ENCODE peak calls at places on chromosomes 1 and 21, in nine cellular contexts. One of them, this sample, is unnamed.

GRCh38 chr1:90335566-90335965 is 340.7 kb downstream of the ZNF326 start:
- DNase-seq in K562: no peak
- DNase-seq in stomach: no peak
- DNase-seq in HepG2: no peak
- DNase-seq in tibial nerve: no peak
- DNase-seq in esophagus muscularis mucosa: no peak
- DNase-seq in ovary: no peak
- DNase-seq in H1: no peak
- DNase-seq in A549: no peak
- DNase-seq in this sample: no peak

GRCh38 chr1:39109653-39110052 is 83.5 kb downstream of the NDUFS5 start:
- DNase-seq in K562: no peak
- DNase-seq in A549: no peak
- DNase-seq in H1: no peak
- DNase-seq in HepG2: no peak
- DNase-seq in stomach: no peak
- DNase-seq in esophagus muscularis mucosa: no peak
- DNase-seq in ovary: no peak
- DNase-seq in tibial nerve: no peak
- DNase-seq in this sample: no peak

GRCh38 chr1:4075436-4076225 is 175.6 kb upstream of the C1orf174 start:
- DNase-seq in tibial nerve: no peak
- DNase-seq in HepG2: no peak
- DNase-seq in ovary: no peak
- DNase-seq in H1: no peak
- DNase-seq in A549: no peak
- DNase-seq in K562: no peak
- DNase-seq in esophagus muscularis mucosa: no peak
- DNase-seq in stomach: peak; percentile 4
- DNase-seq in this sample: peak; percentile 29

GRCh38 chr21:28375708-28376385 is 616.8 kb downstream of the LTN1 start:
- DNase-seq in esophagus muscularis mucosa: no peak
- DNase-seq in tibial nerve: no peak
- DNase-seq in A549: no peak
- DNase-seq in stomach: no peak
- DNase-seq in HepG2: no peak
- DNase-seq in K562: no peak
- DNase-seq in H1: no peak
- DNase-seq in ovary: no peak
- DNase-seq in this sample: no peak

GRCh38 chr1:85449356-85449755 is 15.6 kb downstream of the DDAH1 start:
- DNase-seq in tibial nerve: no peak
- DNase-seq in ovary: no peak
- DNase-seq in H1: no peak
- DNase-seq in A549: no peak
- DNase-seq in HepG2: no peak
- DNase-seq in esophagus muscularis mucosa: no peak
- DNase-seq in K562: no peak
- DNase-seq in stomach: no peak
- DNase-seq in this sample: no peak

GRCh38 chr1:77467741-77468140 is 185.9 kb downstream of the AK5 start:
- DNase-seq in ovary: no peak
- DNase-seq in esophagus muscularis mucosa: no peak
- DNase-seq in K562: no peak
- DNase-seq in A549: no peak
- DNase-seq in stomach: no peak
- DNase-seq in HepG2: no peak
- DNase-seq in H1: no peak
- DNase-seq in tibial nerve: no peak
- DNase-seq in this sample: no peak

GRCh38 chr21:46077674-46078101 is 20.2 kb upstream of the COL6A2 start:
- DNase-seq in K562: no peak
- DNase-seq in ovary: no peak
- DNase-seq in HepG2: no peak
- DNase-seq in H1: no peak
- DNase-seq in tibial nerve: no peak
- DNase-seq in stomach: peak; percentile 19
- DNase-seq in esophagus muscularis mucosa: peak; percentile 79
- DNase-seq in A549: no peak
- DNase-seq in this sample: peak; percentile 60

GRCh38 chr1:218369688-218370511 is 24.8 kb downstream of the TGFB2 start:
- DNase-seq in stomach: no peak
- DNase-seq in esophagus muscularis mucosa: no peak
- DNase-seq in ovary: no peak
- DNase-seq in HepG2: no peak
- DNase-seq in tibial nerve: no peak
- DNase-seq in K562: no peak
- DNase-seq in H1: no peak
- DNase-seq in A549: no peak
- DNase-seq in this sample: no peak

GRCh38 chr1:96253281-96254035 is 468.1 kb upstream of the PTBP2 start:
- DNase-seq in ovary: no peak
- DNase-seq in A549: no peak
- DNase-seq in esophagus muscularis mucosa: no peak
- DNase-seq in tibial nerve: no peak
- DNase-seq in H1: no peak
- DNase-seq in stomach: no peak
- DNase-seq in K562: no peak
- DNase-seq in HepG2: no peak
- DNase-seq in this sample: no peak

GRCh38 chr1:210625715-210626114 is 297.0 kb downstream of the HHAT start:
- DNase-seq in esophagus muscularis mucosa: no peak
- DNase-seq in HepG2: no peak
- DNase-seq in stomach: no peak
- DNase-seq in A549: no peak
- DNase-seq in tibial nerve: no peak
- DNase-seq in ovary: no peak
- DNase-seq in K562: no peak
- DNase-seq in H1: no peak
- DNase-seq in this sample: no peak

GRCh38 chr21:36904093-36904666 is 62.3 kb downstream of the HLCS start:
- DNase-seq in K562: no peak
- DNase-seq in A549: no peak
- DNase-seq in ovary: no peak
- DNase-seq in stomach: no peak
- DNase-seq in tibial nerve: no peak
- DNase-seq in esophagus muscularis mucosa: no peak
- DNase-seq in HepG2: no peak
- DNase-seq in H1: no peak
- DNase-seq in this sample: no peak

GRCh38 chr21:37800122-37800455 is 116.2 kb downstream of the KCNJ6 start:
- DNase-seq in stomach: no peak
- DNase-seq in HepG2: no peak
- DNase-seq in A549: no peak
- DNase-seq in ovary: no peak
- DNase-seq in H1: no peak
- DNase-seq in K562: no peak
- DNase-seq in esophagus muscularis mucosa: no peak
- DNase-seq in tibial nerve: no peak
- DNase-seq in this sample: no peak

GRCh38 chr1:53340660-53341520 is 13.0 kb upstream of the LRP8 start:
- DNase-seq in H1: no peak
- DNase-seq in HepG2: no peak
- DNase-seq in stomach: peak; percentile 4
- DNase-seq in tibial nerve: no peak
- DNase-seq in A549: no peak
- DNase-seq in esophagus muscularis mucosa: peak; percentile 39
- DNase-seq in K562: no peak
- DNase-seq in ovary: no peak
- DNase-seq in this sample: no peak

GRCh38 chr1:161069201-161069685 is 448 bp downstream of the ARHGAP30 start:
- DNase-seq in K562: no peak
- DNase-seq in tibial nerve: no peak
- DNase-seq in esophagus muscularis mucosa: no peak
- DNase-seq in ovary: no peak
- DNase-seq in HepG2: no peak
- DNase-seq in H1: no peak
- DNase-seq in stomach: no peak
- DNase-seq in A549: no peak
- DNase-seq in this sample: no peak

GRCh38 chr1:98709906-98710305 is 48.4 kb downstream of the SNX7 start:
- DNase-seq in stomach: no peak
- DNase-seq in H1: no peak
- DNase-seq in A549: no peak
- DNase-seq in HepG2: no peak
- DNase-seq in tibial nerve: no peak
- DNase-seq in K562: no peak
- DNase-seq in ovary: no peak
- DNase-seq in esophagus muscularis mucosa: no peak
- DNase-seq in this sample: no peak

DNA sequence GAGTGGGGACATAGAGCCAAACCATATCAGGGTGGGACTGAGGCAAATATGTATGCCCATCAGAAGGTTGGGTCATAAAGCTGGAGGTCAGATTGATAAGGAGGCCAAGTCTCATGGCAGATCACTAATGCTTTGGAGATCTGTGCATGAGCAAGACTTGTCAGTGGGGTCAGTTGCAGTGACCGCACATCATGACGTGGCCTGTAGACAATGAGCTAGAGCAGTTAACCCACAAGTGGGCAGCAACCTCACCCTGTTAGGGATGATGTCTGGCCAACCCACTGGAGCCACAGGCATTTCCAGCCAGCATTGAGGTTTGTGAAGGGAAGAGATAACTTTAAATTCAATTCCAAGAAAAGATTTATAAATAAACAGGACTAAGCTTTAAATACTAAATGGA is 66.7 kb downstream of the XCL1 start:
- DNase-seq in K562: no peak
- DNase-seq in ovary: no peak
- DNase-seq in esophagus muscularis mucosa: no peak
- DNase-seq in A549: no peak
- DNase-seq in tibial nerve: no peak
- DNase-seq in stomach: no peak
- DNase-seq in H1: no peak
- DNase-seq in HepG2: no peak
- DNase-seq in this sample: no peak
- TF ChIP-seq EP300 in K562: no peak
- TF ChIP-seq EP300 in ovary: no peak
- TF ChIP-seq EP300 in esophagus muscularis mucosa: no peak
- TF ChIP-seq EP300 in A549: no peak
- TF ChIP-seq EP300 in tibial nerve: no peak
- TF ChIP-seq EP300 in stomach: no peak
- TF ChIP-seq EP300 in H1: no peak
- TF ChIP-seq EP300 in HepG2: no peak
- TF ChIP-seq EP300 in this sample: no peak

GRCh38 chr1:1511533-1512285 is at the start of gene ATAD3A:
- DNase-seq in stomach: peak; percentile 99
- DNase-seq in tibial nerve: peak; percentile 96
- DNase-seq in A549: peak; percentile 81
- DNase-seq in HepG2: peak; percentile 93
- DNase-seq in esophagus muscularis mucosa: peak; percentile 99
- DNase-seq in K562: peak; percentile 98
- DNase-seq in H1: peak; percentile 85
- DNase-seq in ovary: peak; percentile 98
- DNase-seq in this sample: peak; percentile 99
- TF ChIP-seq EP300 in stomach: no peak
- TF ChIP-seq EP300 in tibial nerve: peak; percentile 97
- TF ChIP-seq EP300 in A549: no peak
- TF ChIP-seq EP300 in HepG2: no peak
- TF ChIP-seq EP300 in esophagus muscularis mucosa: no peak
- TF ChIP-seq EP300 in K562: no peak
- TF ChIP-seq EP300 in H1: no peak
- TF ChIP-seq EP300 in ovary: no peak
- TF ChIP-seq EP300 in this sample: no peak

GRCh38 chr1:159989581-159989980 is 35.5 kb upstream of the SLAMF9 start:
- DNase-seq in K562: no peak
- DNase-seq in HepG2: no peak
- DNase-seq in tibial nerve: no peak
- DNase-seq in esophagus muscularis mucosa: peak; percentile 68
- DNase-seq in stomach: no peak
- DNase-seq in ovary: no peak
- DNase-seq in H1: no peak
- DNase-seq in A549: no peak
- DNase-seq in this sample: no peak
- TF ChIP-seq EP300 in K562: no peak
- TF ChIP-seq EP300 in HepG2: no peak
- TF ChIP-seq EP300 in tibial nerve: no peak
- TF ChIP-seq EP300 in esophagus muscularis mucosa: no peak
- TF ChIP-seq EP300 in stomach: no peak
- TF ChIP-seq EP300 in ovary: no peak
- TF ChIP-seq EP300 in H1: no peak
- TF ChIP-seq EP300 in A549: no peak
- TF ChIP-seq EP300 in this sample: no peak

DNA sequence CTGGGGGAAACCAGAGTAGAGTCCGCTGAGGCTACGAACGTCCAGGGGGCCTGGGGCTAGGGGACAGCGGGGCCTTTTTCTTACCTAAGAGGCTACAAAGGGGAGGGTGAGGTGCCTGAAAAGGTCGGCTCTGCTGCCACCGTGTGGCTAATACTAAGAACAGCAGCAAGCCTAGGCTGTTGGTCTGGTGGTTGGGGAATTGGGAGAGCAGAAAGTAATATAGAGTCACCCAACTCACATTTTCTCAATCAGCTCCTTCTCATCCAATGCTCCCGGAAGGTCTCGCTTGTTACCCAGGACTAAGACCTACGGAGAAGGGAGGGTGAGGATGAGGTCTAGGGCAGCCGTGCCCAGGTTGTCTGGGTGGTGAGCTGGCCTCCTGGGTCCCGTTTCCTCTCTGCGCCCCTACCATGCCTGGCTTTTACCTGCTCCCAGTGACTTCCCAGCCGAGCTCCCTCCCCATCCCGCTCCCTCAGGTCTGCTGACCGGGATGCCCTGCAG is 9.3 kb downstream of the ARL8A start:
- DNase-seq in K562: peak; percentile 90
- DNase-seq in A549: peak; percentile 93
- DNase-seq in stomach: peak; percentile 65
- DNase-seq in H1: no peak
- DNase-seq in ovary: peak; percentile 71
- DNase-seq in HepG2: peak; percentile 52
- DNase-seq in esophagus muscularis mucosa: no peak
- DNase-seq in tibial nerve: no peak
- DNase-seq in this sample: peak; percentile 81
- TF ChIP-seq EP300 in K562: no peak
- TF ChIP-seq EP300 in A549: no peak
- TF ChIP-seq EP300 in stomach: no peak
- TF ChIP-seq EP300 in H1: no peak
- TF ChIP-seq EP300 in ovary: no peak
- TF ChIP-seq EP300 in HepG2: no peak
- TF ChIP-seq EP300 in esophagus muscularis mucosa: no peak
- TF ChIP-seq EP300 in tibial nerve: no peak
- TF ChIP-seq EP300 in this sample: no peak